ENCODE peak calls at places on chromosome 21, in four cellular contexts. Y, Q, V and N are unnamed samples.

GRCh38 chr21:36113647-36114428 is 21.0 kb upstream of the CBR3 start:
- DNase-seq in Y (no peak), V (no peak), Q (peak), N (no peak)

GRCh38 chr21:33105088-33105487 is 35.1 kb downstream of the OLIG1 start:
- DNase-seq in Q (no peak), Y (no peak), V (no peak), N (no peak)

GRCh38 chr21:33300701-33301631 is 23.8 kb upstream of the IFNAR1 start:
- DNase-seq in Y (no peak), V (no peak), Q (no peak), N (no peak)

GRCh38 chr21:33266784-33267135 is 593 bp downstream of the IL10RB start:
- DNase-seq in Y (no peak), Q (no peak), V (no peak), N (no peak)

GRCh38 chr21:36550761-36551160 is 70.8 kb upstream of the CLDN14 start:
- DNase-seq in Y (no peak), V (no peak), Q (peak), N (no peak)

GRCh38 chr21:14869984-14870840 is 194.6 kb downstream of the NRIP1 start:
- DNase-seq in Q (no peak), V (no peak), Y (no peak), N (no peak)

GRCh38 chr21:41437754-41438153 is 11.7 kb downstream of the MX1 start:
- DNase-seq in V (no peak), Q (no peak), Y (no peak), N (no peak)

GRCh38 chr21:37087188-37087587 is 14.1 kb downstream of the TTC3 start:
- DNase-seq in Y (peak), V (no peak), Q (no peak), N (peak)

GRCh38 chr21:25878334-25878733 is 143.6 kb downstream of the GABPA start:
- DNase-seq in V (no peak), Y (no peak), Q (no peak), N (no peak)

GRCh38 chr21:44199448-44199847 is 41.3 kb downstream of the ICOSLG start:
- DNase-seq in Q (peak), V (no peak), Y (no peak), N (no peak)

GRCh38 chr21:41610042-41610839 is 102.3 kb upstream of the TMPRSS2 start:
- DNase-seq in V (no peak), Q (peak), Y (no peak), N (peak)

GRCh38 chr21:38773108-38774061 is 32.3 kb upstream of the ETS2 start:
- DNase-seq in Q (no peak), V (no peak), Y (peak), N (peak)

GRCh38 chr21:39153842-39154241 is 29.4 kb downstream of the PSMG1 start:
- DNase-seq in Q (no peak), V (no peak), Y (no peak), N (no peak)

GRCh38 chr21:34852438-34852837 is 183.6 kb downstream of the CLIC6 start:
- DNase-seq in Y (no peak), Q (no peak), V (no peak), N (no peak)

GRCh38 chr21:14554948-14555347 is 8.8 kb upstream of the SAMSN1 start:
- DNase-seq in Q (no peak), V (no peak), Y (no peak), N (no peak)

GRCh38 chr21:41768371-41769042 is 1.7 kb upstream of the RIPK4 start:
- DNase-seq in Q (peak), V (no peak), Y (no peak), N (peak)

GRCh38 chr21:25983745-25984144 is 186.8 kb downstream of the APP start:
- DNase-seq in Q (no peak), Y (no peak), V (no peak), N (no peak)

GRCh38 chr21:42621166-42621827 is 32.1 kb upstream of the PDE9A start:
- DNase-seq in Q (no peak), Y (no peak), V (no peak), N (no peak)

GRCh38 chr21:34843562-34843961 is 174.8 kb downstream of the CLIC6 start:
- DNase-seq in Q (no peak), V (no peak), Y (no peak), N (no peak)

GRCh38 chr21:43719748-43720538 is 1.0 kb downstream of the PDXK start:
- DNase-seq in Y (no peak), V (no peak), Q (no peak), N (no peak)